ENCODE peak calls at places on chromosomes 16 and 17, in seven cellular contexts. One of them, this sample, is unnamed.
A peak's percentile ranks its signal among the peaks of the same experiment; 100 is the strongest.

GRCh38 chr17:38341035-38341721 is 2.6 kb downstream of the GPR179 start:
- DNase-seq in astrocyte of the spinal cord: peak; percentile 12
- DNase-seq in HTR-8/SVneo: no peak
- DNase-seq in COLO829: no peak
- DNase-seq in activated T-helper 1 cell treated with anti-CD3 and anti-CD28 coated beads, Interleukin-12 subunit alpha, Interleukin-12 subunit beta, Interleukin-2, Interleukin-4 antibody, amounts not matched to agents 30 ng/mL and 10 ng/mL and 1 ng/mL, durations not matched to agents 14 hours and 24 hours and 36 hours: no peak
- DNase-seq in left ventricle myocardium inferior: peak; percentile 71
- DNase-seq in mammary epithelial cell: no peak
- DNase-seq in this sample: no peak

GRCh38 chr17:1375615-1376014 is 24.4 kb downstream of the YWHAE start:
- DNase-seq in astrocyte of the spinal cord: no peak
- DNase-seq in HTR-8/SVneo: no peak
- DNase-seq in COLO829: no peak
- DNase-seq in activated T-helper 1 cell treated with anti-CD3 and anti-CD28 coated beads, Interleukin-12 subunit alpha, Interleukin-12 subunit beta, Interleukin-2, Interleukin-4 antibody, amounts not matched to agents 30 ng/mL and 10 ng/mL and 1 ng/mL, durations not matched to agents 14 hours and 24 hours and 36 hours: no peak
- DNase-seq in left ventricle myocardium inferior: no peak
- DNase-seq in mammary epithelial cell: no peak
- DNase-seq in this sample: no peak

GRCh38 chr17:48555183-48555615 is 10.3 kb upstream of the HOXB2 start:
- DNase-seq in astrocyte of the spinal cord: peak; percentile 92
- DNase-seq in HTR-8/SVneo: peak; percentile 97
- DNase-seq in COLO829: peak; percentile 97
- DNase-seq in activated T-helper 1 cell treated with anti-CD3 and anti-CD28 coated beads, Interleukin-12 subunit alpha, Interleukin-12 subunit beta, Interleukin-2, Interleukin-4 antibody, amounts not matched to agents 30 ng/mL and 10 ng/mL and 1 ng/mL, durations not matched to agents 14 hours and 24 hours and 36 hours: no peak
- DNase-seq in left ventricle myocardium inferior: no peak
- DNase-seq in mammary epithelial cell: peak; percentile 87
- DNase-seq in this sample: no peak

GRCh38 chr17:39209317-39210092 is 9.4 kb downstream of the RPL19 start:
- DNase-seq in astrocyte of the spinal cord: peak; percentile 43
- DNase-seq in HTR-8/SVneo: no peak
- DNase-seq in COLO829: no peak
- DNase-seq in activated T-helper 1 cell treated with anti-CD3 and anti-CD28 coated beads, Interleukin-12 subunit alpha, Interleukin-12 subunit beta, Interleukin-2, Interleukin-4 antibody, amounts not matched to agents 30 ng/mL and 10 ng/mL and 1 ng/mL, durations not matched to agents 14 hours and 24 hours and 36 hours: peak; percentile 47
- DNase-seq in left ventricle myocardium inferior: peak; percentile 69
- DNase-seq in mammary epithelial cell: no peak
- DNase-seq in this sample: peak; percentile 62

GRCh38 chr17:77890771-77891170 is 67.7 kb upstream of the TNRC6C start:
- DNase-seq in astrocyte of the spinal cord: no peak
- DNase-seq in HTR-8/SVneo: no peak
- DNase-seq in COLO829: no peak
- DNase-seq in activated T-helper 1 cell treated with anti-CD3 and anti-CD28 coated beads, Interleukin-12 subunit alpha, Interleukin-12 subunit beta, Interleukin-2, Interleukin-4 antibody, amounts not matched to agents 30 ng/mL and 10 ng/mL and 1 ng/mL, durations not matched to agents 14 hours and 24 hours and 36 hours: no peak
- DNase-seq in left ventricle myocardium inferior: no peak
- DNase-seq in mammary epithelial cell: no peak
- DNase-seq in this sample: no peak

GRCh38 chr17:57553525-57553924 is 191.6 kb downstream of the CCDC182 start:
- DNase-seq in astrocyte of the spinal cord: peak; percentile 70
- DNase-seq in HTR-8/SVneo: no peak
- DNase-seq in COLO829: no peak
- DNase-seq in activated T-helper 1 cell treated with anti-CD3 and anti-CD28 coated beads, Interleukin-12 subunit alpha, Interleukin-12 subunit beta, Interleukin-2, Interleukin-4 antibody, amounts not matched to agents 30 ng/mL and 10 ng/mL and 1 ng/mL, durations not matched to agents 14 hours and 24 hours and 36 hours: no peak
- DNase-seq in left ventricle myocardium inferior: no peak
- DNase-seq in mammary epithelial cell: no peak
- DNase-seq in this sample: no peak

GRCh38 chr17:44910231-44911106 is 4.8 kb downstream of the GFAP start:
- DNase-seq in astrocyte of the spinal cord: no peak
- DNase-seq in HTR-8/SVneo: no peak
- DNase-seq in COLO829: no peak
- DNase-seq in activated T-helper 1 cell treated with anti-CD3 and anti-CD28 coated beads, Interleukin-12 subunit alpha, Interleukin-12 subunit beta, Interleukin-2, Interleukin-4 antibody, amounts not matched to agents 30 ng/mL and 10 ng/mL and 1 ng/mL, durations not matched to agents 14 hours and 24 hours and 36 hours: no peak
- DNase-seq in left ventricle myocardium inferior: no peak
- DNase-seq in mammary epithelial cell: no peak
- DNase-seq in this sample: no peak

GRCh38 chr17:66165537-66166123 is 26.3 kb downstream of the CEP112 start:
- DNase-seq in astrocyte of the spinal cord: peak; percentile 67
- DNase-seq in HTR-8/SVneo: peak; percentile 75
- DNase-seq in COLO829: peak; percentile 42
- DNase-seq in activated T-helper 1 cell treated with anti-CD3 and anti-CD28 coated beads, Interleukin-12 subunit alpha, Interleukin-12 subunit beta, Interleukin-2, Interleukin-4 antibody, amounts not matched to agents 30 ng/mL and 10 ng/mL and 1 ng/mL, durations not matched to agents 14 hours and 24 hours and 36 hours: peak; percentile 4
- DNase-seq in left ventricle myocardium inferior: no peak
- DNase-seq in mammary epithelial cell: peak; percentile 33
- DNase-seq in this sample: no peak

GRCh38 chr16:66380421-66380820 is 13.9 kb downstream of the CDH5 start:
- DNase-seq in astrocyte of the spinal cord: no peak
- DNase-seq in HTR-8/SVneo: no peak
- DNase-seq in COLO829: no peak
- DNase-seq in activated T-helper 1 cell treated with anti-CD3 and anti-CD28 coated beads, Interleukin-12 subunit alpha, Interleukin-12 subunit beta, Interleukin-2, Interleukin-4 antibody, amounts not matched to agents 30 ng/mL and 10 ng/mL and 1 ng/mL, durations not matched to agents 14 hours and 24 hours and 36 hours: no peak
- DNase-seq in left ventricle myocardium inferior: no peak
- DNase-seq in mammary epithelial cell: no peak
- DNase-seq in this sample: no peak

GRCh38 chr17:67279115-67279514 is 34.1 kb upstream of the HELZ start:
- DNase-seq in astrocyte of the spinal cord: no peak
- DNase-seq in HTR-8/SVneo: no peak
- DNase-seq in COLO829: no peak
- DNase-seq in activated T-helper 1 cell treated with anti-CD3 and anti-CD28 coated beads, Interleukin-12 subunit alpha, Interleukin-12 subunit beta, Interleukin-2, Interleukin-4 antibody, amounts not matched to agents 30 ng/mL and 10 ng/mL and 1 ng/mL, durations not matched to agents 14 hours and 24 hours and 36 hours: no peak
- DNase-seq in left ventricle myocardium inferior: no peak
- DNase-seq in mammary epithelial cell: no peak
- DNase-seq in this sample: no peak

GRCh38 chr16:57167951-57168350 is 17.9 kb downstream of the PSME3IP1 start:
- DNase-seq in astrocyte of the spinal cord: peak; percentile 83
- DNase-seq in HTR-8/SVneo: peak; percentile 59
- DNase-seq in COLO829: peak; percentile 37
- DNase-seq in activated T-helper 1 cell treated with anti-CD3 and anti-CD28 coated beads, Interleukin-12 subunit alpha, Interleukin-12 subunit beta, Interleukin-2, Interleukin-4 antibody, amounts not matched to agents 30 ng/mL and 10 ng/mL and 1 ng/mL, durations not matched to agents 14 hours and 24 hours and 36 hours: peak; percentile 28
- DNase-seq in left ventricle myocardium inferior: no peak
- DNase-seq in mammary epithelial cell: peak; percentile 34
- DNase-seq in this sample: no peak

GRCh38 chr17:17254026-17254425 is 17.1 kb upstream of the FLCN start:
- DNase-seq in astrocyte of the spinal cord: no peak
- DNase-seq in HTR-8/SVneo: no peak
- DNase-seq in COLO829: no peak
- DNase-seq in activated T-helper 1 cell treated with anti-CD3 and anti-CD28 coated beads, Interleukin-12 subunit alpha, Interleukin-12 subunit beta, Interleukin-2, Interleukin-4 antibody, amounts not matched to agents 30 ng/mL and 10 ng/mL and 1 ng/mL, durations not matched to agents 14 hours and 24 hours and 36 hours: no peak
- DNase-seq in left ventricle myocardium inferior: no peak
- DNase-seq in mammary epithelial cell: no peak
- DNase-seq in this sample: no peak

GRCh38 chr16:10684541-10685151 is 10.1 kb downstream of the TEKT5 start:
- DNase-seq in astrocyte of the spinal cord: no peak
- DNase-seq in HTR-8/SVneo: no peak
- DNase-seq in COLO829: no peak
- DNase-seq in activated T-helper 1 cell treated with anti-CD3 and anti-CD28 coated beads, Interleukin-12 subunit alpha, Interleukin-12 subunit beta, Interleukin-2, Interleukin-4 antibody, amounts not matched to agents 30 ng/mL and 10 ng/mL and 1 ng/mL, durations not matched to agents 14 hours and 24 hours and 36 hours: no peak
- DNase-seq in left ventricle myocardium inferior: no peak
- DNase-seq in mammary epithelial cell: no peak
- DNase-seq in this sample: no peak

GRCh38 chr17:83099570-83100181 is 20.3 kb downstream of the METRNL start:
- DNase-seq in astrocyte of the spinal cord: peak; percentile 69
- DNase-seq in HTR-8/SVneo: no peak
- DNase-seq in COLO829: no peak
- DNase-seq in activated T-helper 1 cell treated with anti-CD3 and anti-CD28 coated beads, Interleukin-12 subunit alpha, Interleukin-12 subunit beta, Interleukin-2, Interleukin-4 antibody, amounts not matched to agents 30 ng/mL and 10 ng/mL and 1 ng/mL, durations not matched to agents 14 hours and 24 hours and 36 hours: no peak
- DNase-seq in left ventricle myocardium inferior: no peak
- DNase-seq in mammary epithelial cell: no peak
- DNase-seq in this sample: no peak

GRCh38 chr17:62871291-62871690 is 63.2 kb upstream of the MARCHF10 start:
- DNase-seq in astrocyte of the spinal cord: no peak
- DNase-seq in HTR-8/SVneo: no peak
- DNase-seq in COLO829: no peak
- DNase-seq in activated T-helper 1 cell treated with anti-CD3 and anti-CD28 coated beads, Interleukin-12 subunit alpha, Interleukin-12 subunit beta, Interleukin-2, Interleukin-4 antibody, amounts not matched to agents 30 ng/mL and 10 ng/mL and 1 ng/mL, durations not matched to agents 14 hours and 24 hours and 36 hours: no peak
- DNase-seq in left ventricle myocardium inferior: no peak
- DNase-seq in mammary epithelial cell: no peak
- DNase-seq in this sample: no peak

GRCh38 chr16:66521951-66522771 is 27.8 kb downstream of the TK2 start:
- DNase-seq in astrocyte of the spinal cord: peak; percentile 97
- DNase-seq in HTR-8/SVneo: no peak
- DNase-seq in COLO829: no peak
- DNase-seq in activated T-helper 1 cell treated with anti-CD3 and anti-CD28 coated beads, Interleukin-12 subunit alpha, Interleukin-12 subunit beta, Interleukin-2, Interleukin-4 antibody, amounts not matched to agents 30 ng/mL and 10 ng/mL and 1 ng/mL, durations not matched to agents 14 hours and 24 hours and 36 hours: peak; percentile 88
- DNase-seq in left ventricle myocardium inferior: peak; percentile 31
- DNase-seq in mammary epithelial cell: peak; percentile 100
- DNase-seq in this sample: peak; percentile 77

This sample was measured in CD4-positive, alpha-beta T cell.